ENCODE peak calls at places on chromosomes 5 and 9, in eight cellular contexts. One of them, this sample, is unnamed.

GRCh38 chr9:15724006-15724405 is 171.2 kb downstream of the CCDC171 start:
- DNase-seq in NCI-H1092: no peak
- DNase-seq in NCI-H1417: no peak
- DNase-seq in natural killer cell treated with Interleukin-12 subunit alpha and Interleukin-12 subunit beta and Interleukin-15 and Interleukin-18, amount 100 ng/mL, for 72 hours: no peak
- DNase-seq in RPMI7951: peak
- DNase-seq in left cardiac atrium: no peak
- DNase-seq in AG09309: no peak
- DNase-seq in activated CD4-positive, alpha-beta T cell treated with anti-CD3 and anti-CD28 coated beads, Interleukin-2, amount 10 ng/mL, durations not matched to agents 7 days and 5 days: no peak
- DNase-seq in this sample: peak

GRCh38 chr5:10684303-10685086 is 76.5 kb downstream of the DAP start:
- DNase-seq in NCI-H1092: no peak
- DNase-seq in AG09309: no peak
- DNase-seq in RPMI7951: no peak
- DNase-seq in left cardiac atrium: no peak
- DNase-seq in activated CD4-positive, alpha-beta T cell treated with anti-CD3 and anti-CD28 coated beads, Interleukin-2, amount 10 ng/mL, durations not matched to agents 7 days and 5 days: no peak
- DNase-seq in NCI-H1417: no peak
- DNase-seq in natural killer cell treated with Interleukin-12 subunit alpha and Interleukin-12 subunit beta and Interleukin-15 and Interleukin-18, amount 100 ng/mL, for 72 hours: no peak
- DNase-seq in this sample: no peak

GRCh38 chr9:27193886-27194285 is 84.9 kb downstream of the TEK start:
- DNase-seq in RPMI7951: peak
- DNase-seq in activated CD4-positive, alpha-beta T cell treated with anti-CD3 and anti-CD28 coated beads, Interleukin-2, amount 10 ng/mL, durations not matched to agents 7 days and 5 days: no peak
- DNase-seq in natural killer cell treated with Interleukin-12 subunit alpha and Interleukin-12 subunit beta and Interleukin-15 and Interleukin-18, amount 100 ng/mL, for 72 hours: no peak
- DNase-seq in AG09309: no peak
- DNase-seq in NCI-H1092: no peak
- DNase-seq in NCI-H1417: no peak
- DNase-seq in left cardiac atrium: no peak
- DNase-seq in this sample: no peak

GRCh38 chr9:74777136-74777879 is 110.4 kb downstream of the TRPM6 start:
- DNase-seq in NCI-H1092: peak
- DNase-seq in NCI-H1417: peak
- DNase-seq in AG09309: no peak
- DNase-seq in left cardiac atrium: peak
- DNase-seq in RPMI7951: peak
- DNase-seq in activated CD4-positive, alpha-beta T cell treated with anti-CD3 and anti-CD28 coated beads, Interleukin-2, amount 10 ng/mL, durations not matched to agents 7 days and 5 days: peak
- DNase-seq in natural killer cell treated with Interleukin-12 subunit alpha and Interleukin-12 subunit beta and Interleukin-15 and Interleukin-18, amount 100 ng/mL, for 72 hours: no peak
- DNase-seq in this sample: peak

GRCh38 chr9:79581794-79582193 is 10.0 kb downstream of the TLE4 start:
- DNase-seq in left cardiac atrium: no peak
- DNase-seq in natural killer cell treated with Interleukin-12 subunit alpha and Interleukin-12 subunit beta and Interleukin-15 and Interleukin-18, amount 100 ng/mL, for 72 hours: no peak
- DNase-seq in NCI-H1092: no peak
- DNase-seq in activated CD4-positive, alpha-beta T cell treated with anti-CD3 and anti-CD28 coated beads, Interleukin-2, amount 10 ng/mL, durations not matched to agents 7 days and 5 days: peak
- DNase-seq in NCI-H1417: no peak
- DNase-seq in RPMI7951: peak
- DNase-seq in AG09309: peak
- DNase-seq in this sample: peak

GRCh38 chr9:135946392-135946994 is 14.7 kb downstream of the UBAC1 start:
- DNase-seq in activated CD4-positive, alpha-beta T cell treated with anti-CD3 and anti-CD28 coated beads, Interleukin-2, amount 10 ng/mL, durations not matched to agents 7 days and 5 days: no peak
- DNase-seq in AG09309: no peak
- DNase-seq in left cardiac atrium: no peak
- DNase-seq in natural killer cell treated with Interleukin-12 subunit alpha and Interleukin-12 subunit beta and Interleukin-15 and Interleukin-18, amount 100 ng/mL, for 72 hours: no peak
- DNase-seq in RPMI7951: no peak
- DNase-seq in NCI-H1417: no peak
- DNase-seq in NCI-H1092: no peak
- DNase-seq in this sample: no peak

GRCh38 chr9:117720555-117720954 is 16.4 kb downstream of the TLR4 start:
- DNase-seq in NCI-H1417: no peak
- DNase-seq in NCI-H1092: no peak
- DNase-seq in RPMI7951: peak
- DNase-seq in AG09309: no peak
- DNase-seq in natural killer cell treated with Interleukin-12 subunit alpha and Interleukin-12 subunit beta and Interleukin-15 and Interleukin-18, amount 100 ng/mL, for 72 hours: no peak
- DNase-seq in left cardiac atrium: peak
- DNase-seq in activated CD4-positive, alpha-beta T cell treated with anti-CD3 and anti-CD28 coated beads, Interleukin-2, amount 10 ng/mL, durations not matched to agents 7 days and 5 days: no peak
- DNase-seq in this sample: no peak

GRCh38 chr9:90141723-90142122 is 500.9 kb downstream of the DIRAS2 start:
- DNase-seq in activated CD4-positive, alpha-beta T cell treated with anti-CD3 and anti-CD28 coated beads, Interleukin-2, amount 10 ng/mL, durations not matched to agents 7 days and 5 days: no peak
- DNase-seq in NCI-H1092: peak
- DNase-seq in left cardiac atrium: no peak
- DNase-seq in NCI-H1417: peak
- DNase-seq in AG09309: no peak
- DNase-seq in natural killer cell treated with Interleukin-12 subunit alpha and Interleukin-12 subunit beta and Interleukin-15 and Interleukin-18, amount 100 ng/mL, for 72 hours: no peak
- DNase-seq in RPMI7951: peak
- DNase-seq in this sample: peak

GRCh38 chr9:101018391-101018990 is 10.0 kb upstream of the PLPPR1 start:
- DNase-seq in activated CD4-positive, alpha-beta T cell treated with anti-CD3 and anti-CD28 coated beads, Interleukin-2, amount 10 ng/mL, durations not matched to agents 7 days and 5 days: no peak
- DNase-seq in left cardiac atrium: no peak
- DNase-seq in AG09309: no peak
- DNase-seq in natural killer cell treated with Interleukin-12 subunit alpha and Interleukin-12 subunit beta and Interleukin-15 and Interleukin-18, amount 100 ng/mL, for 72 hours: no peak
- DNase-seq in NCI-H1092: peak
- DNase-seq in NCI-H1417: no peak
- DNase-seq in RPMI7951: no peak
- DNase-seq in this sample: no peak

GRCh38 chr5:100161868-100162267 is 373.3 kb upstream of the FAM174A start:
- DNase-seq in RPMI7951: no peak
- DNase-seq in NCI-H1417: no peak
- DNase-seq in NCI-H1092: no peak
- DNase-seq in activated CD4-positive, alpha-beta T cell treated with anti-CD3 and anti-CD28 coated beads, Interleukin-2, amount 10 ng/mL, durations not matched to agents 7 days and 5 days: no peak
- DNase-seq in natural killer cell treated with Interleukin-12 subunit alpha and Interleukin-12 subunit beta and Interleukin-15 and Interleukin-18, amount 100 ng/mL, for 72 hours: no peak
- DNase-seq in left cardiac atrium: no peak
- DNase-seq in AG09309: no peak
- DNase-seq in this sample: no peak

GRCh38 chr5:71677977-71678376 is 41.1 kb upstream of the CARTPT start:
- DNase-seq in AG09309: no peak
- DNase-seq in activated CD4-positive, alpha-beta T cell treated with anti-CD3 and anti-CD28 coated beads, Interleukin-2, amount 10 ng/mL, durations not matched to agents 7 days and 5 days: no peak
- DNase-seq in left cardiac atrium: no peak
- DNase-seq in natural killer cell treated with Interleukin-12 subunit alpha and Interleukin-12 subunit beta and Interleukin-15 and Interleukin-18, amount 100 ng/mL, for 72 hours: no peak
- DNase-seq in NCI-H1417: no peak
- DNase-seq in RPMI7951: no peak
- DNase-seq in NCI-H1092: no peak
- DNase-seq in this sample: no peak

GRCh38 chr9:114483499-114483898 is 21.8 kb downstream of the WHRN start:
- DNase-seq in NCI-H1092: no peak
- DNase-seq in NCI-H1417: no peak
- DNase-seq in RPMI7951: no peak
- DNase-seq in left cardiac atrium: no peak
- DNase-seq in activated CD4-positive, alpha-beta T cell treated with anti-CD3 and anti-CD28 coated beads, Interleukin-2, amount 10 ng/mL, durations not matched to agents 7 days and 5 days: no peak
- DNase-seq in AG09309: no peak
- DNase-seq in natural killer cell treated with Interleukin-12 subunit alpha and Interleukin-12 subunit beta and Interleukin-15 and Interleukin-18, amount 100 ng/mL, for 72 hours: no peak
- DNase-seq in this sample: no peak

GRCh38 chr5:9930156-9930555 is 300.0 kb upstream of the TAS2R1 start:
- DNase-seq in natural killer cell treated with Interleukin-12 subunit alpha and Interleukin-12 subunit beta and Interleukin-15 and Interleukin-18, amount 100 ng/mL, for 72 hours: no peak
- DNase-seq in RPMI7951: no peak
- DNase-seq in NCI-H1092: no peak
- DNase-seq in NCI-H1417: no peak
- DNase-seq in AG09309: no peak
- DNase-seq in activated CD4-positive, alpha-beta T cell treated with anti-CD3 and anti-CD28 coated beads, Interleukin-2, amount 10 ng/mL, durations not matched to agents 7 days and 5 days: no peak
- DNase-seq in left cardiac atrium: no peak
- DNase-seq in this sample: no peak

GRCh38 chr5:159095882-159096554 is 3.7 kb downstream of the EBF1 start:
- DNase-seq in AG09309: no peak
- DNase-seq in natural killer cell treated with Interleukin-12 subunit alpha and Interleukin-12 subunit beta and Interleukin-15 and Interleukin-18, amount 100 ng/mL, for 72 hours: no peak
- DNase-seq in left cardiac atrium: no peak
- DNase-seq in NCI-H1417: no peak
- DNase-seq in activated CD4-positive, alpha-beta T cell treated with anti-CD3 and anti-CD28 coated beads, Interleukin-2, amount 10 ng/mL, durations not matched to agents 7 days and 5 days: no peak
- DNase-seq in NCI-H1092: no peak
- DNase-seq in RPMI7951: no peak
- DNase-seq in this sample: no peak

GRCh38 chr5:133108481-133108921 is 56.7 kb downstream of the HSPA4 start:
- DNase-seq in left cardiac atrium: no peak
- DNase-seq in NCI-H1092: no peak
- DNase-seq in natural killer cell treated with Interleukin-12 subunit alpha and Interleukin-12 subunit beta and Interleukin-15 and Interleukin-18, amount 100 ng/mL, for 72 hours: no peak
- DNase-seq in activated CD4-positive, alpha-beta T cell treated with anti-CD3 and anti-CD28 coated beads, Interleukin-2, amount 10 ng/mL, durations not matched to agents 7 days and 5 days: no peak
- DNase-seq in RPMI7951: no peak
- DNase-seq in AG09309: no peak
- DNase-seq in NCI-H1417: no peak
- DNase-seq in this sample: no peak

GRCh38 chr5:66246621-66247020 is 102.5 kb downstream of the SREK1 start:
- DNase-seq in natural killer cell treated with Interleukin-12 subunit alpha and Interleukin-12 subunit beta and Interleukin-15 and Interleukin-18, amount 100 ng/mL, for 72 hours: no peak
- DNase-seq in NCI-H1417: no peak
- DNase-seq in activated CD4-positive, alpha-beta T cell treated with anti-CD3 and anti-CD28 coated beads, Interleukin-2, amount 10 ng/mL, durations not matched to agents 7 days and 5 days: no peak
- DNase-seq in left cardiac atrium: no peak
- DNase-seq in NCI-H1092: no peak
- DNase-seq in AG09309: peak
- DNase-seq in RPMI7951: peak
- DNase-seq in this sample: no peak

GRCh38 chr5:136769900-136770684 is 404.7 kb upstream of the TRPC7 start:
- DNase-seq in NCI-H1417: peak
- DNase-seq in natural killer cell treated with Interleukin-12 subunit alpha and Interleukin-12 subunit beta and Interleukin-15 and Interleukin-18, amount 100 ng/mL, for 72 hours: no peak
- DNase-seq in activated CD4-positive, alpha-beta T cell treated with anti-CD3 and anti-CD28 coated beads, Interleukin-2, amount 10 ng/mL, durations not matched to agents 7 days and 5 days: peak
- DNase-seq in AG09309: peak
- DNase-seq in NCI-H1092: peak
- DNase-seq in left cardiac atrium: peak
- DNase-seq in RPMI7951: peak
- DNase-seq in this sample: peak

GRCh38 chr5:38675443-38675842 is 119.0 kb upstream of the LIFR start:
- DNase-seq in left cardiac atrium: no peak
- DNase-seq in activated CD4-positive, alpha-beta T cell treated with anti-CD3 and anti-CD28 coated beads, Interleukin-2, amount 10 ng/mL, durations not matched to agents 7 days and 5 days: no peak
- DNase-seq in AG09309: no peak
- DNase-seq in NCI-H1417: no peak
- DNase-seq in NCI-H1092: no peak
- DNase-seq in RPMI7951: no peak
- DNase-seq in natural killer cell treated with Interleukin-12 subunit alpha and Interleukin-12 subunit beta and Interleukin-15 and Interleukin-18, amount 100 ng/mL, for 72 hours: no peak
- DNase-seq in this sample: no peak